ENCODE peak calls at places on chromosomes 16 and 17, in six cellular contexts. M is fibroblast of lung, U is endodermal cell, R is thoracic aorta, C is RWPE2, S is neural progenitor cell. I is an unnamed sample.

GRCh38 chr16:46885960-46886763 is 2.0 kb downstream of the GPT2 start:
- DNase-seq in M (peak), U (peak), R (no peak), C (no peak), S (peak), I (no peak)

GRCh38 chr17:54426287-54426886 is 474.3 kb upstream of the TOM1L1 start:
- DNase-seq in M (no peak), U (peak), R (no peak), C (no peak), S (peak), I (no peak)

GRCh38 chr17:78341559-78342437 is 18.1 kb downstream of the SOCS3 start:
- DNase-seq in M (peak), U (peak), R (no peak), C (no peak), S (peak), I (peak)

GRCh38 chr16:9395958-9396359 is 304.5 kb downstream of the HAPSTR1 start:
- DNase-seq in M (no peak), U (no peak), R (no peak), C (no peak), S (no peak), I (no peak)

GRCh38 chr16:3038896-3039295 is 2.2 kb upstream of the BICDL2 start:
- DNase-seq in M (no peak), U (no peak), R (no peak), C (no peak), S (no peak), I (no peak)

GRCh38 chr17:28221751-28222414 is 97.1 kb upstream of the TMEM97 start:
- DNase-seq in M (no peak), U (no peak), R (no peak), C (no peak), S (no peak), I (no peak)

GRCh38 chr16:70162041-70162451 is 11.5 kb upstream of the CLEC18C start:
- DNase-seq in M (peak), U (no peak), R (no peak), C (peak), S (no peak), I (no peak)

GRCh38 chr16:9408297-9408696 is 316.9 kb downstream of the HAPSTR1 start:
- DNase-seq in M (no peak), U (no peak), R (no peak), C (no peak), S (peak), I (no peak)

GRCh38 chr17:57735707-57736106 is 9.4 kb downstream of the CCDC182 start:
- DNase-seq in M (no peak), U (peak), R (no peak), C (no peak), S (peak), I (no peak)

GRCh38 chr17:57870283-57870635 is 20.4 kb upstream of the MRPS23 start:
- DNase-seq in M (no peak), U (no peak), R (no peak), C (no peak), S (no peak), I (no peak)

GRCh38 chr16:9048302-9048700 is 43.1 kb upstream of the HAPSTR1 start:
- DNase-seq in M (peak), U (no peak), R (no peak), C (no peak), S (no peak), I (no peak)

GRCh38 chr16:57743886-57744645 is 8.5 kb downstream of the KATNB1 start:
- DNase-seq in M (no peak), U (no peak), R (no peak), C (peak), S (no peak), I (no peak)
- H3K4me3 ChIP-seq in M (no peak), U (no peak), R (no peak), C (no peak), S (no peak), I (no peak)

GRCh38 chr17:55693244-55694216 is 29.1 kb downstream of the TMEM100 start:
- DNase-seq in M (peak), U (no peak), R (no peak), C (no peak), S (no peak), I (no peak)
- H3K27ac ChIP-seq in M (no peak), U (no peak), R (no peak), C (no peak), S (no peak), I (no peak)

GRCh38 chr16:67963325-67964321 is 4.8 kb downstream of the SLC12A4 start:
- DNase-seq in M (no peak), U (peak), R (no peak), C (no peak), S (no peak), I (peak)

GRCh38 chr16:67959930-67960329 is 8.5 kb downstream of the SLC12A4 start:
- DNase-seq in M (no peak), U (no peak), R (no peak), C (no peak), S (no peak), I (no peak)

GRCh38 chr16:67961551-67961957 is 6.9 kb downstream of the SLC12A4 start:
- DNase-seq in M (no peak), U (no peak), R (no peak), C (peak), S (no peak), I (no peak)

GRCh38 chr16:67964477-67965131 is 3.8 kb downstream of the SLC12A4 start:
- DNase-seq in M (no peak), U (no peak), R (no peak), C (no peak), S (no peak), I (no peak)

GRCh38 chr16:67962135-67962534 is 6.3 kb downstream of the SLC12A4 start:
- DNase-seq in M (no peak), U (no peak), R (no peak), C (no peak), S (no peak), I (no peak)
- H3K4me3 ChIP-seq in M (no peak), U (no peak), R (no peak), C (no peak), S (no peak), I (no peak)

GRCh38 chr17:75361996-75362395 is 43.5 kb downstream of the GRB2 start:
- DNase-seq in M (no peak), U (no peak), R (no peak), C (no peak), S (no peak), I (no peak)

GRCh38 chr17:75365009-75365930 is 40.2 kb downstream of the GRB2 start:
- DNase-seq in M (no peak), U (no peak), R (no peak), C (no peak), S (peak), I (no peak)

GRCh38 chr17:75364078-75364477 is 41.4 kb downstream of the GRB2 start:
- DNase-seq in M (peak), U (no peak), R (no peak), C (no peak), S (no peak), I (no peak)

GRCh38 chr17:75365931-75366275 is 39.6 kb downstream of the GRB2 start:
- DNase-seq in M (no peak), U (no peak), R (no peak), C (no peak), S (no peak), I (no peak)

DNA sequence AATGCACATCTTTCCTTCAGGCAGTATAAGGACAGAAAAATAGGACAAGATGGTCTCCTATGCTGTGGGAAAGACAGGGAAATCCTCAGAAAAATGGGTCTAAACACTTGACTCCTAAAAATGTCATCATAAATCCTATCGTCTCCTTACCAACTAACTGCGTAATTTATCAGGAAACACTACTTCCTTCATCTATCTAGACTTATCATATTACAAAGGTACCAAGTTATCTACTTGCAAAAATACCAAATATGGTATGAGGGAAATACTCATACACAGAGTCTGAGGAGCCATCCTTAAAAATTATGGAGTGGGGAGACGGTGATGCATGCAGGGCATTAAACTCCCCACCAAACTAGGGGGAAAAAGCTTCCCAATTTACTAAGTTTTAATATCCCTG is 44.1 kb downstream of the GRB2 start:
- DNase-seq in M (no peak), U (no peak), R (no peak), C (no peak), S (no peak), I (no peak)
- H3K27ac ChIP-seq in M (no peak), U (no peak), R (no peak), C (peak), S (no peak), I (no peak)

I was measured in uterus.